ENCODE peak calls at places on chromosome 6, in nine cellular contexts. P is OCI-LY7, B is A549, W is fibroblast of lung, O is neural progenitor cell, U is HepG2, Q is hepatocyte, X is PC-9, Z is astrocyte. F is an unnamed sample. For H3K4me1, the result is how much of the 10 kb centered on the place peaks cover.

GRCh38 chr6:157811476-157812173 is 11.4 kb upstream of the SNX9 start:
- DNase-seq in U (no peak), W (peak), B (no peak), Z (peak), O (no peak), Q (no peak), P (no peak), X (no peak), F (no peak)

GRCh38 chr6:169800116-169800667 is 48.8 kb downstream of the ERMARD start:
- DNase-seq in B (peak), X (no peak), W (no peak), P (no peak), Q (no peak), U (peak), O (no peak), Z (no peak), F (no peak)

GRCh38 chr6:6927437-6928361 is 180.1 kb upstream of the RREB1 start:
- DNase-seq in P (no peak), X (no peak), W (no peak), U (no peak), O (peak), Z (no peak), B (no peak), Q (no peak), F (no peak)

GRCh38 chr6:169445661-169446581 is 192.3 kb upstream of the THBS2 start:
- DNase-seq in X (no peak), P (no peak), B (no peak), Z (no peak), W (no peak), Q (peak), U (no peak), O (no peak), F (no peak)

GRCh38 chr6:11969092-11969491 is 43.0 kb upstream of the HIVEP1 start:
- DNase-seq in O (no peak), P (no peak), X (no peak), W (peak), Q (no peak), B (no peak), U (no peak), Z (peak), F (peak)

GRCh38 chr6:109336221-109336955 is 45.9 kb downstream of the CD164 start:
- DNase-seq in Q (no peak), W (peak), O (no peak), P (no peak), Z (no peak), U (no peak), B (peak), X (peak), F (peak)

GRCh38 chr6:81938014-81938761 is 185.7 kb upstream of the TENT5A start:
- DNase-seq in X (peak), O (no peak), Q (peak), B (peak), Z (peak), W (peak), U (peak), P (no peak), F (no peak)

GRCh38 chr6:139247618-139248017 is 44.2 kb downstream of the TXLNB start:
- DNase-seq in Z (no peak), X (no peak), Q (no peak), W (no peak), B (no peak), P (no peak), O (no peak), U (no peak), F (no peak)

GRCh38 chr6:87334683-87335082 is 5.6 kb upstream of the GJB7 start:
- DNase-seq in B (no peak), Q (no peak), O (no peak), X (no peak), W (peak), U (no peak), Z (no peak), P (no peak), F (no peak)

GRCh38 chr6:7569082-7569481 is 20.9 kb upstream of the SNRNP48 start:
- DNase-seq in O (no peak), X (no peak), Q (no peak), B (no peak), W (no peak), P (no peak), Z (no peak), U (no peak), F (no peak)

GRCh38 chr6:35725721-35726438 is 11.0 kb upstream of the ARMC12 start:
- DNase-seq in P (peak), W (no peak), B (peak), U (peak), Q (peak), O (no peak), Z (no peak), X (no peak), F (peak)

GRCh38 chr6:11495565-11496145 is 41.9 kb upstream of the TMEM170B start:
- DNase-seq in P (no peak), Q (no peak), W (no peak), B (no peak), O (no peak), X (no peak), U (no peak), Z (no peak), F (no peak)

DNA sequence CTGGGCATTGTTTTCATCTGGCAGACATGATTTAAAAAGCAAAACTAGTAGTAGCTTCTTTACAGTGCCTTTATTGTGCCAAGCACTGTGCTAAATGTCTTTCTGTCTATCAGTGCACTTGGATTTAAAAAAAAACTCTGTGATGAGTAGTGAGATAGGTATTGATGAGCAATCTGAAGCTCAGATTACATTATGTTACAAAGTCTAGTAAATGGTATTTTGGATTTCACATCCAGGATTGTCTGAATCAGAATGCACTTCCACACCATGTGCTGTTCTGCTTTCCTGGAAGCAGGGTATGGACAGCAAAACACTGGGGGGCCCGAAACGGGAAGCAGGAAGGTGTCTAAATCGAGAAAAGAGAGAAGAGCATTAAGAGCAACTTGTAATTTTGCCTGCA is 103.4 kb upstream of the CCN2 start:
- DNase-seq in Z (peak), P (no peak), U (no peak), X (no peak), W (peak), O (no peak), Q (no peak), B (no peak), F (peak)
- H3K4me2 ChIP-seq in Z (peak), P (no peak), U (no peak), X (peak), W (peak), O (no peak), Q (no peak), B (peak), F (peak)

DNA sequence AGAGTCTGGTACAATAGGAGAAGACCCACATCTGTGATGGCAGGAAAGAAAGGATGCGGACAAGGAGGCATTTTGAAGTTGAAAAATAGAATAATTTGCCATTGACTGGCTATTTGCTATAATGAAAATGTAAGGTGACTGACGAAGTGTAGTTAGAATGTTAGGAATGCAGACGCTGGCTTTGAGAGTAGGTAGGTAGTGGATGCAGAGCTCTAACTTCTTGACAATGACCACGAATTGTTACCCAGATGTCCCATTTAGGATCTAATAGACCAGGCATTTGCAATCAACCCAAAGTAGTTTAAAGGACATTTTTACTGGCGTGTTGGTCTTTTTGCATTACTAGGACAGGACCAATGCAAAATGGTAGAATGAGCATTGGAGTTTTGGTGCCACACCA is 14.2 kb downstream of the MLIP start:
- DNase-seq in U (no peak), P (no peak), Q (no peak), B (no peak), Z (no peak), X (no peak), W (no peak), O (no peak), F (no peak)
- H3K4me1 ChIP-seq in U (under half), P (under half), Q (under half), B (under half), Z (under half), X (under half), W (under half), O (under half), F (under half)

GRCh38 chr6:124310139-124310538 is 506.5 kb downstream of the NKAIN2 start:
- DNase-seq in P (no peak), O (no peak), U (no peak), Q (no peak), B (no peak), Z (no peak), W (no peak), X (no peak), F (no peak)
- TF ChIP-seq CTCF in P (no peak), O (no peak), U (no peak), Q (no peak), B (no peak), Z (no peak), W (no peak), X (no peak), F (no peak)

DNA sequence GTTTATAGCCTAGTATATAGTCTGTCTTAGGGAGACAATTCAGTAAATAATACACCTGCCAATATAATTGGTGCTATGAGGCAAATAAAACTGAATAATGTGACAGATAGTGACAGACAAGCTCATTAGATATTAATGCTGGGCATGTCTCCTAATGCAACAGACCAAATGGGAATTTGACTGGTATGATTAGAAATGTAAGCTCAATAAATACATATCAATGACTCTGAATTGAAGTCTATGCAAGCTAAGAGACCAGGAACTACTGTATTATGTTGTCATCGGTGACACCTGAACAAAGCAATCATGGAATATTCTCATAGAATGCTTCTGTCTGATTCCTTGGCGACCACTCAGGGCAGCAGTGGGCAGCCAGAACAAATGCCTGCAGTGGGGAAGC is 2.5 kb upstream of the SNX3 start:
- DNase-seq in Z (no peak), Q (no peak), U (no peak), P (no peak), O (no peak), W (no peak), X (no peak), B (no peak), F (no peak)
- H3K4me2 ChIP-seq in Z (no peak), Q (no peak), U (no peak), P (no peak), O (no peak), W (no peak), X (no peak), B (no peak), F (no peak)

GRCh38 chr6:8947900-8948299 is 512.6 kb upstream of the SLC35B3 start:
- DNase-seq in W (no peak), O (no peak), P (no peak), U (no peak), Z (no peak), X (no peak), Q (no peak), B (no peak), F (no peak)
- H3K4me1 ChIP-seq in W (under half), O (under half), P (under half), U (under half), Z (under half), X (under half), Q (under half), B (under half), F (under half)

DNA sequence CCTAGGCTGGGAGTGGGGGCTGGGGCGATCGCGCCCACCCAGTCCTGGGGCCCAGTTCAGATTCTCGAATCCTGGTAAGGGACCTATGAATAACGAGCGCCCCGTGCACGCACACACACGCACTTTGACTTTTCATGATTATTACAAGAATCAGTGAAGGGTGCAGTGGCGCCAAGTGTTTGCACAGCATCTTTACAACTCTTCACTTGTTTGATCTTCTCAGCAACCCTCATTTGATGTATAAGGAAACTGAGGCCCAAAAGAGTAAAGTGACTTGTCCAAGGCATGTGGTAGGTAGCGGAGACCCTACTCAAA is 863 bp upstream of the LRFN2 start:
- DNase-seq in P (no peak), Q (no peak), O (no peak), B (no peak), W (no peak), Z (no peak), X (no peak), U (no peak), F (no peak)
- TF ChIP-seq CTCF in P (no peak), Q (peak), O (no peak), B (no peak), W (no peak), Z (no peak), X (no peak), U (no peak), F (no peak)